ENCODE peak calls at places on chromosome 17, in seven cellular contexts. L is left ventricle myocardium inferior, O is neuronal stem cell, S is A673, T is GM12878, R is mesenchymal stem cell, A is ascending aorta. I is an unnamed sample.
A peak's percentile ranks its signal among the peaks of the same experiment; 100 is the strongest.

GRCh38 chr17:31467502-31468256 is 76.2 kb downstream of the RAB11FIP4 start:
- DNase-seq in S (no peak), T (no peak), O (no peak), L (peak; percentile 37), R (no peak), A (no peak), I (no peak)

GRCh38 chr17:80992077-80992947 is 671 bp downstream of the CHMP6 start:
- DNase-seq in A (no peak), L (no peak), S (no peak), T (no peak), R (peak; percentile 26), O (no peak), I (peak; percentile 10)

GRCh38 chr17:6472517-6472916 is 28.3 kb downstream of the PIMREG start:
- DNase-seq in A (no peak), O (no peak), L (no peak), R (no peak), T (no peak), S (no peak), I (no peak)

GRCh38 chr17:39568710-39569109 is 39.0 kb downstream of the NEUROD2 start:
- DNase-seq in O (no peak), T (no peak), A (no peak), L (no peak), R (no peak), S (no peak), I (no peak)

GRCh38 chr17:56468840-56469239 is 124.7 kb upstream of the NOG start:
- DNase-seq in A (no peak), T (no peak), L (no peak), O (no peak), S (no peak), R (no peak), I (no peak)

GRCh38 chr17:55783684-55784245 is 32.9 kb downstream of the PCTP start:
- DNase-seq in R (peak; percentile 23), A (peak; percentile 76), L (peak; percentile 82), O (no peak), S (peak; percentile 90), T (no peak), I (no peak)

GRCh38 chr17:56136316-56136715 is 17.0 kb upstream of the ANKFN1 start:
- DNase-seq in L (no peak), O (no peak), R (no peak), T (no peak), S (no peak), A (no peak), I (no peak)

GRCh38 chr17:13008461-13008860 is 9.4 kb downstream of the ELAC2 start:
- DNase-seq in S (no peak), L (no peak), O (no peak), T (no peak), R (no peak), A (no peak), I (no peak)

GRCh38 chr17:49832840-49833599 is 14.8 kb downstream of the TAC4 start:
- DNase-seq in O (no peak), S (peak; percentile 77), R (no peak), A (peak; percentile 21), T (no peak), L (no peak), I (no peak)

GRCh38 chr17:81512984-81513668 is 527 bp upstream of the ACTG1 start:
- DNase-seq in A (peak; percentile 85), L (peak; percentile 62), O (peak; percentile 74), T (no peak), S (peak; percentile 83), R (peak; percentile 72), I (peak; percentile 60)

GRCh38 chr17:32240745-32241144 is 24.9 kb upstream of the RHBDL3 start:
- DNase-seq in R (peak; percentile 13), S (no peak), O (no peak), T (no peak), L (peak; percentile 62), A (no peak), I (no peak)

GRCh38 chr17:35048685-35049379 is 14.7 kb downstream of the RFFL start:
- DNase-seq in S (no peak), R (no peak), A (no peak), L (no peak), O (no peak), T (no peak), I (no peak)
- H3K27ac ChIP-seq in S (no peak overlapping the region), R (no peak overlapping the region), A (no peak overlapping the region), L (no peak overlapping the region), O (no peak overlapping the region), T (no peak overlapping the region), I (peak overlapping the region; percentile 39)

GRCh38 chr17:33375086-33375485 is 82.0 kb upstream of the ASIC2 start:
- DNase-seq in S (no peak), A (no peak), L (no peak), R (no peak), T (no peak), O (no peak), I (no peak)

GRCh38 chr17:33370384-33370783 is 77.3 kb upstream of the ASIC2 start:
- DNase-seq in T (no peak), L (no peak), A (no peak), R (no peak), S (no peak), O (no peak), I (no peak)

GRCh38 chr17:33371377-33371776 is 78.3 kb upstream of the ASIC2 start:
- DNase-seq in L (no peak), O (no peak), T (no peak), S (no peak), R (no peak), A (no peak), I (no peak)

GRCh38 chr17:33375783-33376182 is 82.7 kb upstream of the ASIC2 start:
- DNase-seq in O (no peak), S (no peak), A (no peak), T (no peak), L (no peak), R (no peak), I (no peak)

DNA sequence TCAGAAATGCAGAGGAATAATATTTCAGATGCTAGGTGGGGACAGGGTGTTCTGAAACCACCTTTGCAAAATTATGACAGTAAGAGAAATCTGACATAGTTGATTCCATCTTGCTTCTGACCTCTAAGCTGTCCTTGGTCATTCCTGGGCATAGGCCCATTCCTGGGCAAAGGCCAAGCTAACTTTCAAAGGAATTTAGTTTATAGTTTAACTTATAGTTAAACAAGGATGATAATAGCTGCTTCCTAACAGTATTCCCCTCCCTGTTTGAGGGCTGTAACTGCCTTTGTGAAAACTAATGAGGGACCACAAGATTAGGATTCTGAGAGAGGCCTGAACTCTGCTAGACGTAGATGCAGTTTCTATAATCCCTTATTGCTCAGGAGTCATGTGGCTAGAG is 80.1 kb upstream of the ASIC2 start:
- DNase-seq in A (no peak), L (no peak), R (no peak), T (no peak), S (no peak), O (no peak), I (no peak)
- H3K4me3 ChIP-seq in A (no peak overlapping the region), L (no peak overlapping the region), R (no peak overlapping the region), T (no peak overlapping the region), S (no peak overlapping the region), O (no peak overlapping the region), I (no peak overlapping the region)

GRCh38 chr17:83081561-83082201 is 2.3 kb downstream of the METRNL start:
- DNase-seq in R (no peak), A (peak; percentile 86), O (no peak), S (no peak), T (no peak), L (no peak), I (peak; percentile 12)
- H3K4me1 ChIP-seq in R (peaks cover 56% of the 10 kb centered on the region), A (peaks cover 59% of the 10 kb centered on the region), O (peaks cover 8% of the 10 kb centered on the region), S (peaks cover 17% of the 10 kb centered on the region), T (peaks cover 3% of the 10 kb centered on the region), L (peaks cover 77% of the 10 kb centered on the region), I (peaks cover 29% of the 10 kb centered on the region)

GRCh38 chr17:14301761-14302401 is 1.0 kb downstream of the HS3ST3B1 start:
- DNase-seq in R (peak; percentile 75), A (peak; percentile 71), T (no peak), S (no peak), L (peak; percentile 33), O (no peak), I (peak; percentile 70)
- H3K27ac ChIP-seq in R (no peak overlapping the region), A (peak overlapping the region; percentile 51), T (no peak overlapping the region), S (no peak overlapping the region), L (peak overlapping the region; percentile 84), O (no peak overlapping the region), I (peak overlapping the region; percentile 61)

DNA sequence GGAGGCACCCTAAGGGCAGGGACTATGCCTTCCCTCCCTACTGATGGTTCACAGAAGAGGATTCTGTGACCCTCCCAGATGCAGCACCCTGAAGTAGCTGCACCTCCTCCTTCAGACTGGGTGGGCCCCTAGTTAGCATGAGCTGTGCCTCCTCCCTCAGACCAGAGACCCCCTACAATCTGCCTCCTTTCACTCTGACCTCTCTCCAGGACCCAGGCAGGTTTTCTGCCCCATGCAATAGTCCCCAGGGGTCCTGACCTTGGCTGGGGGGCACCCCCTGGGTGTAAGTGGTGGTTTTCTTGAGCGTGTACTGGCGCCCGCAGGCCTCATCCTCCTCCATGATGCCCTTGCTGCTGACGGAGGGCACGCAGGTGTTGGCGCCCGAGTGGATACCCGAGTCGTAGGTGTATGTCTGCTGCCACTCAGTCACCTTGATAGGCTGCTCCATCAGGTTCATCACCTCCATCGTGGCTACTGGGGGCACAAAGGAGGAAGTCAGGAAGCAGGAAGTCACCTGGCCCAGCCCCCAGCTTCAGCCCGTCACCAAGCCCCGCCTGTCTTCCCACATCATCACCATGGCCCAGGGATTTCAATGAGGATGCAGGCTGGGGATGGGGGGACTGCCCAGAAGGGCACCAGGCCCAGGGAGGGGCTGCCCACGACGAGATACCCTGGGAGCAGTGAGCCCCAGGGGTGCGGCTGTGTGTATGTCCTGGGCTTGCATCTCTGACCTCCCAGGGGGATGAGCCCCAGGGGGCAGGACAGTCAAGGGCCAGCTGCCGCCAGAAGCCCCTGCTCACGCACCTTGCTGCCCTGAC is 14.9 kb downstream of the JUP start:
- DNase-seq in S (no peak), T (no peak), O (no peak), A (no peak), L (no peak), R (no peak), I (no peak)
- H3K4me3 ChIP-seq in S (no peak overlapping the region), T (peak overlapping the region; percentile 63), O (no peak overlapping the region), A (no peak overlapping the region), L (no peak overlapping the region), R (no peak overlapping the region), I (no peak overlapping the region)

GRCh38 chr17:79132271-79133064 is 57.8 kb downstream of the ENGASE start:
- DNase-seq in L (no peak), S (no peak), O (no peak), R (no peak), T (no peak), A (no peak), I (no peak)
- H3K4me1 ChIP-seq in L (peaks cover 2% of the 10 kb centered on the region), S (no peaks in the 10 kb centered on the region), O (peaks cover 9% of the 10 kb centered on the region), R (no peaks in the 10 kb centered on the region), T (no peaks in the 10 kb centered on the region), A (no peaks in the 10 kb centered on the region), I (no peaks in the 10 kb centered on the region)

DNA sequence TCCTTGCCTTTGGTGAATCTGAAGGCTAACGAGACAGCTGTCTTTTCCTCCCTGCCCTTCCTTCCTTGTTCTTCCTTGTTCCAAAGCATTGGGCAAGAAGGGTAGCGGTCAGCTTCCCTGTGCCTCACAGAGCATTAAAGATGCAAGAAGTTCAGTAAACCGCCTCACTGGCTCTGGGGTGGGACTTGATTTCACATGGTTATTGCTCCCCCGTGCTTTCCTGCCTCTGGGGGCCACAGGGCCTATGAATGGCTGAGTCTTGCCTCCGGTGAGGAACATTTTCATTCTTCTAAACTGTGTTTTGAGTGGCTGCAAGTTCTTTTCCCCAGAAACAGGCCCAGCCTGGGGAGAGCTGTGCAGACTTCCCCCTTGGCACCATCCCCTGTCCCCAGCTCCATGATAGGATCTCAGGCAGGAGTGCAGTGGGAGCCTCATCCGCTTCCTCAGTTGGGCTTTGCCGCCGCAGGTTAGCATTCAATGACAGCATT is 1.5 kb downstream of the YPEL2 start:
- DNase-seq in T (no peak), L (peak; percentile 33), R (peak; percentile 58), O (no peak), A (peak; percentile 81), S (no peak), I (no peak)
- H3K27ac ChIP-seq in T (no peak overlapping the region), L (peak overlapping the region; percentile 97), R (no peak overlapping the region), O (no peak overlapping the region), A (peak overlapping the region; percentile 97), S (no peak overlapping the region), I (peak overlapping the region; percentile 62)